ENCODE peak calls at places on chromosome 16, in ten cellular contexts. F is CD4-positive, CD25-positive, alpha-beta regulatory T cell; Y is HCEC 1CT; P is dorsolateral prefrontal cortex; W is endothelial cell of umbilical vein; E is H7; K is AG04449; O is Peyer's patch; X is mucosa of gallbladder; S is activated CD8-positive, alpha-beta memory T cell treated with anti-CD3 and anti-CD28 coated beads, Interleukin-2, amount 50 U/mL, for 4 hours. I is an unnamed sample.

GRCh38 chr16:84700518-84701277 is 898 bp downstream of the USP10 start:
- DNase-seq in S (peak; percentile 24), X (no peak), F (peak; percentile 75), Y (no peak), W (peak; percentile 46), E (no peak), K (no peak), P (no peak), O (peak; percentile 43), I (peak; percentile 36)

GRCh38 chr16:83392743-83393142 is 415.0 kb upstream of the HSBP1 start:
- DNase-seq in X (no peak), O (no peak), K (no peak), S (no peak), E (no peak), F (no peak), Y (no peak), W (no peak), P (no peak), I (no peak)

GRCh38 chr16:8753411-8754054 is 43.9 kb downstream of the TMEM186 start:
- DNase-seq in E (no peak), K (no peak), O (no peak), Y (no peak), W (no peak), X (no peak), P (no peak), S (no peak), F (no peak), I (no peak)

GRCh38 chr16:48462146-48462740 is 77.0 kb upstream of the SIAH1 start:
- DNase-seq in Y (no peak), P (no peak), O (no peak), K (no peak), W (no peak), X (no peak), F (no peak), E (no peak), S (no peak), I (no peak)

GRCh38 chr16:28609631-28610594 is at the start of gene SULT1A1:
- DNase-seq in S (no peak), X (peak; percentile 46), P (no peak), Y (no peak), O (no peak), K (no peak), W (no peak), E (peak; percentile 75), F (peak; percentile 19), I (no peak)

GRCh38 chr16:11032922-11033291 is 88.5 kb downstream of the CLEC16A start:
- DNase-seq in W (no peak), Y (peak; percentile 33), S (no peak), K (no peak), P (no peak), F (no peak), X (peak; percentile 37), E (no peak), O (no peak), I (no peak)

GRCh38 chr16:3503513-3503912 is 2.7 kb downstream of the CLUAP1 start:
- DNase-seq in W (no peak), X (no peak), S (peak; percentile 55), F (peak; percentile 95), K (no peak), P (no peak), E (no peak), Y (no peak), O (peak; percentile 31), I (no peak)

GRCh38 chr16:81694494-81695285 is 84.4 kb upstream of the PLCG2 start:
- DNase-seq in K (no peak), Y (no peak), P (no peak), S (no peak), E (no peak), F (no peak), O (no peak), X (no peak), W (peak; percentile 92), I (no peak)

GRCh38 chr16:17177968-17178880 is 292.5 kb downstream of the XYLT1 start:
- DNase-seq in O (no peak), E (no peak), X (no peak), K (no peak), F (no peak), S (no peak), W (no peak), P (no peak), Y (peak; percentile 50), I (no peak)

GRCh38 chr16:69073181-69073669 is 32.2 kb upstream of the HAS3 start:
- DNase-seq in X (peak; percentile 16), K (no peak), O (no peak), Y (peak; percentile 89), E (no peak), P (no peak), F (no peak), S (no peak), W (peak; percentile 38), I (no peak)

GRCh38 chr16:4639899-4640509 is 15.4 kb downstream of the MGRN1 start:
- DNase-seq in W (no peak), X (no peak), S (no peak), K (no peak), E (no peak), Y (no peak), P (no peak), F (no peak), O (no peak), I (no peak)

GRCh38 chr16:70430667-70431536 is 8.0 kb downstream of the ST3GAL2 start:
- DNase-seq in O (peak; percentile 81), S (peak; percentile 66), X (no peak), Y (no peak), W (no peak), K (no peak), P (no peak), F (peak; percentile 68), E (peak; percentile 91), I (peak; percentile 60)

GRCh38 chr16:67969286-67970039 is 1.0 kb upstream of the SLC12A4 start:
- DNase-seq in X (no peak), K (no peak), Y (no peak), F (peak; percentile 44), E (peak; percentile 91), W (peak; percentile 20), O (no peak), P (no peak), S (no peak), I (no peak)

GRCh38 chr16:84292032-84292431 is 2.6 kb upstream of the WFDC1 start:
- DNase-seq in Y (no peak), O (no peak), K (no peak), X (no peak), E (no peak), F (no peak), S (no peak), W (no peak), P (no peak), I (no peak)

GRCh38 chr16:4261557-4262172 is 11.2 kb downstream of the TFAP4 start:
- DNase-seq in X (no peak), Y (peak; percentile 10), E (peak; percentile 96), P (no peak), K (no peak), O (no peak), S (peak; percentile 33), W (peak; percentile 14), F (peak; percentile 45), I (no peak)

GRCh38 chr16:49462356-49462988 is 88.9 kb downstream of the C16orf78 start:
- DNase-seq in F (no peak), S (no peak), Y (no peak), W (no peak), O (no peak), E (peak; percentile 18), P (no peak), X (no peak), K (no peak), I (no peak)

GRCh38 chr16:10983175-10983558 is 38.8 kb downstream of the CLEC16A start:
- DNase-seq in X (no peak), E (no peak), S (no peak), Y (no peak), W (no peak), O (peak; percentile 39), F (peak; percentile 54), P (no peak), K (no peak), I (no peak)

GRCh38 chr16:1532771-1533170 is 695 bp upstream of the TMEM204 start:
- DNase-seq in O (no peak), K (no peak), W (no peak), Y (no peak), X (no peak), E (no peak), P (no peak), F (no peak), S (no peak), I (no peak)

GRCh38 chr16:59880626-59881025 is 1146.5 kb upstream of the GOT2 start:
- DNase-seq in O (no peak), X (no peak), F (no peak), S (no peak), K (no peak), Y (no peak), P (no peak), W (no peak), E (no peak), I (no peak)

GRCh38 chr16:69852815-69853214 is 90.7 kb downstream of the WWP2 start:
- DNase-seq in F (no peak), E (no peak), X (no peak), O (no peak), S (no peak), Y (no peak), W (no peak), P (no peak), K (no peak), I (no peak)

GRCh38 chr16:651844-652243 is 2.7 kb downstream of the WDR90 start:
- DNase-seq in K (no peak), F (no peak), X (no peak), P (no peak), O (no peak), E (no peak), S (no peak), W (no peak), Y (no peak), I (no peak)